ENCODE peak calls at places on chromosomes 12 and 14, in six cellular contexts. H is H9; E is psoas muscle; U is upper lobe of right lung; V is effector memory CD4-positive, alpha-beta T cell; A is A549. Q is an unnamed sample.
A peak's percentile ranks its signal among the peaks of the same experiment; 100 is the strongest.

GRCh38 chr14:35107866-35108265 is 13.9 kb downstream of the PPP2R3C start:
- DNase-seq in H (no peak), E (no peak), U (no peak), V (no peak), A (no peak), Q (no peak)

GRCh38 chr14:42214981-42215491 is 608.4 kb downstream of the LRFN5 start:
- DNase-seq in H (no peak), E (no peak), U (no peak), V (no peak), A (peak; percentile 14), Q (no peak)

GRCh38 chr14:98951031-98951430 is 321.0 kb downstream of the BCL11B start:
- DNase-seq in H (no peak), E (no peak), U (no peak), V (no peak), A (no peak), Q (peak; percentile 15)

GRCh38 chr12:2523317-2523716 is 271.5 kb upstream of the FKBP4 start:
- DNase-seq in H (no peak), E (no peak), U (peak; percentile 13), V (no peak), A (no peak), Q (no peak)

GRCh38 chr12:59075141-59075540 is 154.8 kb upstream of the LRIG3 start:
- DNase-seq in H (no peak), E (no peak), U (no peak), V (no peak), A (no peak), Q (no peak)

GRCh38 chr14:77580964-77581505 is 35.4 kb downstream of the SPTLC2 start:
- DNase-seq in H (no peak), E (no peak), U (no peak), V (no peak), A (no peak), Q (no peak)

GRCh38 chr12:124713436-124714082 is 146.1 kb upstream of the NCOR2 start:
- DNase-seq in H (no peak), E (no peak), U (no peak), V (peak; percentile 18), A (no peak), Q (peak; percentile 81)

GRCh38 chr12:132475304-132476037 is 14.5 kb upstream of the FBRSL1 start:
- DNase-seq in H (no peak), E (peak; percentile 72), U (no peak), V (peak; percentile 37), A (peak; percentile 44), Q (no peak)

GRCh38 chr12:109377139-109377685 is 29.5 kb downstream of the MYO1H start:
- DNase-seq in H (peak; percentile 77), E (no peak), U (no peak), V (no peak), A (no peak), Q (no peak)

GRCh38 chr14:78606111-78606510 is 435.9 kb downstream of the NRXN3 start:
- DNase-seq in H (no peak), E (no peak), U (no peak), V (no peak), A (no peak), Q (no peak)

GRCh38 chr12:120039711-120040110 is 50.7 kb downstream of the BICDL1 start:
- DNase-seq in H (no peak), E (no peak), U (no peak), V (no peak), A (no peak), Q (no peak)

GRCh38 chr12:94586589-94587259 is 63.6 kb downstream of the TMCC3 start:
- DNase-seq in H (no peak), E (no peak), U (no peak), V (no peak), A (no peak), Q (no peak)

GRCh38 chr12:63319936-63320633 is 169.1 kb upstream of the AVPR1A start:
- DNase-seq in H (no peak), E (no peak), U (no peak), V (no peak), A (no peak), Q (no peak)

GRCh38 chr12:49008943-49009342 is 9.6 kb downstream of the PRKAG1 start:
- DNase-seq in H (no peak), E (no peak), U (no peak), V (no peak), A (no peak), Q (no peak)

GRCh38 chr14:79831198-79831890 is 380.0 kb downstream of the DIO2 start:
- DNase-seq in H (no peak), E (no peak), U (no peak), V (no peak), A (no peak), Q (no peak)

GRCh38 chr12:58939399-58940100 is 19.2 kb upstream of the LRIG3 start:
- DNase-seq in H (no peak), E (no peak), U (no peak), V (no peak), A (no peak), Q (no peak)

GRCh38 chr14:89534896-89535615 is 118.0 kb upstream of the FOXN3 start:
- DNase-seq in H (no peak), E (no peak), U (no peak), V (no peak), A (no peak), Q (no peak)

GRCh38 chr12:54666008-54666407 is 17.8 kb upstream of the DCD start:
- DNase-seq in H (no peak), E (no peak), U (no peak), V (no peak), A (no peak), Q (no peak)

GRCh38 chr12:28611115-28611435 is 420.8 kb downstream of the CCDC91 start:
- DNase-seq in H (no peak), E (no peak), U (no peak), V (no peak), A (peak; percentile 54), Q (no peak)

GRCh38 chr12:130162267-130162666 is at the start of gene FZD10:
- DNase-seq in H (peak; percentile 88), E (no peak), U (peak; percentile 65), V (no peak), A (no peak), Q (no peak)

GRCh38 chr12:63208956-63209355 is 58.0 kb upstream of the AVPR1A start:
- DNase-seq in H (no peak), E (no peak), U (no peak), V (no peak), A (no peak), Q (no peak)

GRCh38 chr12:131950182-131950913 is 606 bp downstream of the EP400 start:
- DNase-seq in H (no peak), E (peak; percentile 66), U (peak; percentile 75), V (no peak), A (no peak), Q (peak; percentile 70)

GRCh38 chr14:105422695-105423487 is 3.3 kb downstream of the MTA1 start:
- DNase-seq in H (no peak), E (no peak), U (no peak), V (no peak), A (no peak), Q (no peak)

GRCh38 chr12:75964150-75964549 is 67.4 kb downstream of the PHLDA1 start:
- DNase-seq in H (no peak), E (peak; percentile 56), U (peak; percentile 78), V (no peak), A (peak; percentile 46), Q (no peak)

GRCh38 chr14:71166434-71166833 is 259.2 kb downstream of the PCNX1 start:
- DNase-seq in H (no peak), E (no peak), U (no peak), V (no peak), A (peak; percentile 55), Q (no peak)

GRCh38 chr12:71441836-71442566 is 2.4 kb downstream of the LGR5 start:
- DNase-seq in H (no peak), E (no peak), U (no peak), V (no peak), A (no peak), Q (no peak)

GRCh38 chr12:52132754-52133161 is 53.3 kb downstream of the SMIM41 start:
- DNase-seq in H (no peak), E (peak; percentile 9), U (peak; percentile 44), V (no peak), A (no peak), Q (no peak)

GRCh38 chr12:51822261-51822616 is 26.3 kb downstream of the FIGNL2 start:
- DNase-seq in H (no peak), E (no peak), U (no peak), V (no peak), A (no peak), Q (no peak)

GRCh38 chr14:53956427-53957201 is at the start of gene BMP4:
- DNase-seq in H (peak; percentile 95), E (peak; percentile 91), U (peak; percentile 90), V (no peak), A (peak; percentile 59), Q (peak; percentile 95)

DNA sequence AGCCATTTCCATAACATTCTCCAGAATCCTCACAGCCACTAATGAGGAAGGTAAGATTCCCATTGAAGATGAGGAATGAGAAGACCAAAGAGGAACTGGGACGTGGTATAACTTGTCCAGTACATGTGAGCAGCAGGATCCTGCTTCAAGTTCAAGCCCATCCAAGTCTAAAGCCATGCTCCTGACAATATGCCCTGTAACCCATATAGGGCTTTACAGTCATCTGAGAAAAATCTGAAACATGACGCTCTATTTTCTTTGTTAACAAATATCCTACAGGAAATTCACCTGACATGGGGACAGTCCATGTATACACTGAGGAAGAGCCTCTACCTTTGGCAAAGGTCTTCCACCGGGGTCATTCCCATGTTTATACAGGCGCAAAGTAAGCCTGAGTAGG is 3.1 kb upstream of the ACTR6 start:
- DNase-seq in H (no peak), E (no peak), U (no peak), V (no peak), A (no peak), Q (no peak)
- H3K27ac ChIP-seq in H (no peak overlapping the region), E (no peak overlapping the region), U (no peak overlapping the region), V (no peak overlapping the region), A (no peak overlapping the region), Q (no peak overlapping the region)

GRCh38 chr12:57745485-57745881 is 644 bp downstream of the TSPAN31 start:
- DNase-seq in H (no peak), E (no peak), U (no peak), V (no peak), A (no peak), Q (peak; percentile 65)

GRCh38 chr12:57743769-57744168 is 1.1 kb upstream of the TSPAN31 start:
- DNase-seq in H (no peak), E (no peak), U (no peak), V (no peak), A (no peak), Q (no peak)

GRCh38 chr12:57746025-57746424 is 1.2 kb downstream of the TSPAN31 start:
- DNase-seq in H (no peak), E (no peak), U (no peak), V (no peak), A (no peak), Q (no peak)

GRCh38 chr12:57744194-57744776 is 554 bp upstream of the TSPAN31 start:
- DNase-seq in H (no peak), E (peak; percentile 87), U (peak; percentile 87), V (no peak), A (peak; percentile 94), Q (peak; percentile 93)

GRCh38 chr12:57744777-57745484 is at the start of gene TSPAN31:
- DNase-seq in H (peak; percentile 98), E (peak; percentile 99), U (peak; percentile 98), V (peak; percentile 91), A (peak; percentile 99), Q (peak; percentile 99)
- H3K27ac ChIP-seq in H (peak within 1 kb of the TSS; percentile 4), E (peak within 1 kb of the TSS; percentile 97), U (peak within 1 kb of the TSS; percentile 94), V (peak within 1 kb of the TSS; percentile 93), A (peak within 1 kb of the TSS; percentile 93), Q (peak within 1 kb of the TSS; percentile 90)

GRCh38 chr12:4117386-4118016 is 156.1 kb upstream of the CCND2 start:
- DNase-seq in H (peak; percentile 27), E (no peak), U (no peak), V (no peak), A (no peak), Q (peak; percentile 53)
- H3K27ac ChIP-seq in H (no peak overlapping the region), E (no peak overlapping the region), U (no peak overlapping the region), V (no peak overlapping the region), A (no peak overlapping the region), Q (no peak overlapping the region)

GRCh38 chr12:100988278-100988625 is 193.7 kb downstream of the ANO4 start:
- DNase-seq in H (peak; percentile 45), E (no peak), U (no peak), V (no peak), A (no peak), Q (no peak)
- H3K27ac ChIP-seq in H (peak overlapping the region; percentile 16), E (no peak overlapping the region), U (no peak overlapping the region), V (no peak overlapping the region), A (no peak overlapping the region), Q (no peak overlapping the region)